ENCODE peak calls at places on chromosomes 5 and 9, in four cellular contexts. X, H, Y and N are unnamed samples.

GRCh38 chr5:91175708-91176107 is 207.4 kb downstream of the ARRDC3 start:
- DNase-seq in H (no peak), Y (no peak), X (no peak), N (no peak)

GRCh38 chr5:35183243-35183955 is 46.9 kb downstream of the PRLR start:
- DNase-seq in X (peak; percentile 27), Y (peak; percentile 43), H (peak; percentile 34), N (peak; percentile 65)

GRCh38 chr5:176540956-176541337 is 3.7 kb upstream of the RNF44 start:
- DNase-seq in H (no peak), Y (no peak), X (no peak), N (no peak)

GRCh38 chr5:154479160-154479943 is 1.3 kb upstream of the HAND1 start:
- DNase-seq in Y (no peak), X (no peak), H (no peak), N (no peak)

GRCh38 chr5:111364992-111365391 is 140.8 kb downstream of the CAMK4 start:
- DNase-seq in H (no peak), X (no peak), Y (no peak), N (no peak)

GRCh38 chr5:73591698-73592501 is 26.4 kb downstream of the UTP15 start:
- DNase-seq in X (no peak), H (no peak), Y (peak; percentile 62), N (no peak)

GRCh38 chr5:162672030-162672429 is 604.5 kb downstream of the GABRG2 start:
- DNase-seq in X (no peak), Y (no peak), H (no peak), N (no peak)

GRCh38 chr9:89178162-89179120 is at the start of gene SHC3:
- DNase-seq in H (no peak), Y (no peak), X (no peak), N (no peak)

GRCh38 chr9:133612816-133613215 is 3.6 kb upstream of the FAM163B start:
- DNase-seq in X (no peak), Y (no peak), H (no peak), N (no peak)

GRCh38 chr9:127090341-127090985 is 32.0 kb downstream of the ANGPTL2 start:
- DNase-seq in H (no peak), X (no peak), Y (no peak), N (no peak)

GRCh38 chr5:106956901-106957300 is 713.8 kb downstream of the EFNA5 start:
- DNase-seq in H (no peak), X (no peak), Y (no peak), N (no peak)

GRCh38 chr9:127968717-127969383 is 11.9 kb downstream of the EEIG1 start:
- DNase-seq in Y (peak; percentile 75), H (no peak), X (no peak), N (no peak)

GRCh38 chr5:135151256-135151655 is 117.2 kb upstream of the PITX1 start:
- DNase-seq in Y (no peak), H (no peak), X (no peak), N (no peak)
- TF ChIP-seq CHD4 in Y (no peak), H (no peak), X (no peak), N (no peak)

DNA sequence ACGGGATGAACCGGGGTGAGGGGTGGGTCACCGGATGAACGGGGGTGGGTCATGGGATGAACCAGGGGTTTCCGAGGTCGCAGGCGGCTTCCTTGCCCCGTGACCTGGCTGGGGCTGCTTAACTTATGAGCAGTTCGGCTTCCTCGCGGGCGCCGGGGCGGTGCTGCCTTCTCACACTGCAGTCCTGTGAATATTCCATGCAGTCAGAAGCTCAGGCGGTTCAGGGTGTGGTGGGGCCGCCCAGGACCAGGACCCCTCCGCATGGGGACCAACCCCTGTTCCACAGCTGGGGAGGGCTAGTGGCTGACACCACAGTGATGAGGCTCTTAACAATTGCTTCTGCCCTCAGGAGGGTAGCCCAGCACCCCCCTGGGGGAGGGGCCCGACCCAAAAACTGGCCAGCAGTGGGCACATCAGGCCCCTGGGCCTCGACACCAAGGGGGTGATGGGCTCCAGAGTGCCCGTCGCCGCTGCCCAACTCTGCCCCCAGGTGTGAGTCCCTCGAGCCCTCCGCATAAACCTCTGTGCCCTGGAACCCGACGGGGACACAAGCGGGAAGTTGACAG is 30.9 kb upstream of the SLC9A3 start:
- DNase-seq in H (no peak), Y (peak; percentile 39), X (no peak), N (no peak)
- TF ChIP-seq CHD4 in H (no peak), Y (no peak), X (no peak), N (no peak)

DNA sequence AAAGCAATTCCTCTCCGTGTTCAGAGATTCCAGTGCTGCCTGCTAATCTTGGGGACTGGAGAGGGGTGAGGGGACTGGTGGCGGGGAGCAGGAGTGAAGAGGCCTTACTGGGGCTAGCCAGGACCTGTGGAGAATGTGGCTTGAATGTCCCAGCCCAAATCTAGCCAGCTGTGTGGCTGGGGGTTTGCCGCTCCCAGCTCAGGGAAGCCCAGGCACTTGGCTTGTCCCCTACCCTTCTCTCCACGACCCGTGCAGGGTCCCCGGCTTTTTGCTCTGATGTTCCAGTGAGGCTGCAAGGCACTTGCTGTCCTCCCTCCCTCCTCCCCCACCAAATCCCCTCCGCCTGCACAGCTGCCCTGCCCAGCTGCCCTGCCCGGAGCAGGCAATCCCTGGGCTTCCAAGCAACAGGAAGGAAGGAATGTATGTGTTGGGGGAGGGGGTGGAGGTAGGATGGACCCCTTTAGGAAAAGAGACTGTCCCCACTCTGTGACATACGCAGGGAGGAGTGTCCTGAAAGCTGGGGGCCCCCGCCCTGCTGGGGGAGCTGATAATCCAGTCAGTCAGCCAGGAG is 2.6 kb downstream of the N4BP3 start:
- DNase-seq in X (no peak), H (no peak), Y (no peak), N (no peak)
- TF ChIP-seq CHD4 in X (no peak), H (no peak), Y (no peak), N (no peak)

DNA sequence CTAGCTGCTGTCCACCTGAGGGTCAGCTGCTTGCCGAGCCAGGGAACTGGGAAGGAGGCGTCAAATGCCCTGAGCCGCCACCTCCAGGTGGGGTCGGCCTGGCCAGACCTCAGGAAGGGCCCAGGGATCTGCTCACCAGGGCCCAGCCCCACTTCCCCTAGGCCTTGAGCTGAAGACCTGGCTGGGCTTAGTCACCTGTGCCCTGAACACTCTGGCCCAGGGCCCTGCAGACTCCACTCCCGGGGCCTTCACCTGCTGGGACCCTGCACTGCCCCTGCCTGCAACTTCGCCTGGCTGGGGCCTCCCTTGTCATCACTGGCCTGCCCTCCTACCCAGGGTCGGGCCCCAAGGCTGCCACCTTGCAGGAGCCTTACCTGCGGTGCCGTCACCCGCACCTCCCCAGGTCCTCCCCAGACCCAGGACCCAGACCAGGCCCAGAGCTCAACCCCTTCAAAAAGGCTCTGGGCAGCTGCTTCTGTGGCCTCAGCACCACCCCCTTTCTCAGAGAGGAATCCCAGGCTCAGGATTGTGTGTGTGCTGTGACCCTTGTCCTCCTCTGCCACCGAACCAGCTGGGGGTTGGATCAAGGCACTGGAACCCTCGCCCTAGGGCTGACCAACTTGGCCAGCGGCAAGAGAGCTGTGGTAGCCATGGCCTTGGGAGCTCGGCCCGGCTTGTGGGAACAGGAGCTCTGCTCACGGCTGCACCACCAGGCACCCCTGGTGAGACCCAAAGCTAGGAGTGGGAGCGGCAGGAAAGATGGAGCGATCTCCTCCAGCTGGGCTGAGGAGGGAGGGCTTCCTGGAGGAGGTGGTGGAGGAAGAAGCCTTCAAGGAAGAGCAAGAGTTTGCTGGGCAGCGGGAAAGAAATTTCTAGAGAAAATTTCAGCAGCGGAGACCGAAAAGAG is 1.2 kb upstream of the NELFB start:
- DNase-seq in H (no peak), X (no peak), Y (no peak), N (no peak)
- TF ChIP-seq CHD4 in H (no peak), X (no peak), Y (no peak), N (no peak)

DNA sequence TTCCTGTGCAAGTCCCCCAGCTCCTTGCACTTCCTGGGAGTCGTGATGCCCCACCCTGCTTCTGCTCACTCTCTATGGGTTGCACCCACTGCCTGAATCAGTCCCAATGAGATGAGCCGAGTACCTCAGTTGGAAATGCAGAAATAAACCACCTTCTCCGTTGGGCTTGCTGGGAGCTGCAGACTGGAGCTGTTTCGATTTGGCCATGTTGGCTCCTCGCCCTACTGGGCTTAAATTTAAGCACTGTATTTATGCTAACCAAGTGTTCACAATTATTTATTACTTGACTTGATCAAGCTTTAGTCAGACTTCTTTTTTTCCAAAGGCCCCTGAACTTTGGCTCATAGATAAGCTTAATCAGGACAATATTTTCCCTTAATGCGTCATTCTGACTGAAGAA is 1072.4 kb upstream of the CDH9 start:
- DNase-seq in X (no peak), Y (no peak), H (no peak), N (no peak)
- TF ChIP-seq CHD4 in X (no peak), Y (no peak), H (no peak), N (no peak)

DNA sequence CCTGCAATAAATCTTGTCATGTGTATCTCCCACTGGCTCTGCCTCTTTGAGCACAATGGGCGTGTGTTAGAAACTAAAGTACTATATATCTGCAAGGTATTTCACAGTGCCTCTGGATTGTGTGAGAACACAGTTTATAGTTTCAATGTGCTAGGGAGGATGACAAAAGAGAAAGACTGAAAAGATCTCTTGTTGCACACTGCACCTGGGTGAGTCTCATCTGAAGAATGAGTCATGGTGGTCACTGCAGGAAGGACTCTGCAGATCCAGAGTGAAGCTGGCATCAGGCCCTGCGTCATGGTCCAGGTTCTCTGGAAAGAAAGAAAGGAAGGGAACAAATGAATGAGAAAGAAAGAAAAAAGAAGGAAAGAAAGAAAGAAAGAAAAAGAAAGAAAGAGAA is 20.7 kb upstream of the CTSV start:
- DNase-seq in H (no peak), Y (no peak), X (no peak), N (no peak)
- TF ChIP-seq CHD4 in H (no peak), Y (no peak), X (no peak), N (no peak)

GRCh38 chr5:150605546-150605945 is 34.9 kb upstream of the SYNPO start:
- DNase-seq in X (no peak), Y (peak; percentile 19), H (no peak), N (peak; percentile 33)
- TF ChIP-seq CHD4 in X (no peak), Y (no peak), H (no peak), N (no peak)

GRCh38 chr5:178331491-178331981 is 98.9 kb upstream of the PHYKPL start:
- DNase-seq in H (no peak), X (no peak), Y (no peak), N (no peak)
- TF ChIP-seq CHD4 in H (no peak), X (no peak), Y (no peak), N (no peak)

GRCh38 chr9:37056521-37056920 is 22.5 kb upstream of the PAX5 start:
- DNase-seq in X (no peak), H (no peak), Y (no peak), N (no peak)

GRCh38 chr9:37056086-37056485 is 22.0 kb upstream of the PAX5 start:
- DNase-seq in X (no peak), H (no peak), Y (no peak), N (no peak)

GRCh38 chr9:37054513-37054776 is 20.4 kb upstream of the PAX5 start:
- DNase-seq in H (no peak), X (no peak), Y (no peak), N (no peak)

DNA sequence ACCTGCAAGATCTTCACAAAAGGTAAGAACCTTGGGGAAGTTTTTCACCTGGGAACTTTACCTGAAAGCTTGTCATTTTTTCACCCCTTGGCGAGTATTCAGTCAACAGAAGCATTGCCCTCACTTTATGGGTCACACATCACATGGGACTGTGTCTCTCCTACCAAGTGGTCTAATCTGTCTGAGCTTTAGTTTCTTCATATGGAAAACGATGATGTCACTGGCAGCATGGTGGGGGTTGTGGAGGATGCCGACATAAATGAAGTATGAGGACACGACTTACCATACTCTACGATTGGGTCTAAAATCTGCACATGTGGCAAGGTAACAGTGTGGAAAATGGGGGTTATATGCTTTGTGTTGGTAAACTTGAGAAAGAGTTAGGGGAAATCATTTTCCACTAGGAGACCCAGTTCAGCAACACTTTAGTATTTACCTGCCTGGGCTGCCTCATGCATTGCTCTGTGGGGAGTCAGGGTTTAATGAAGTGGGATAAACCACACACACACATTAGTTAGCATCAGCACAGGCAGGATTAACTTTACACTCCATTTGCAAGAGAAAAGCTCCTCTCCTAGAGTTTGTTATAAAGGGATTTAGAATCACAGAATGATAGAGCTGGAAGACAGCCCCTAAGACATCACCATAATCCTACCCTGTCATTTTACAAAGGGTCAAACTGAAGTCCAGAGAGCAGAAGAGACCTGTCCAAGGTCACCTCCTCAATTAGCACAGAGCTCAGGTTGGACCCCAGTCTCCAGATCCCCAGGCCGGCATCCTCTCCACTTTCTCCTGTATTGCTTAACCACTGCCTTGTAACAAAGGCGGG is 19.8 kb upstream of the PAX5 start:
- DNase-seq in H (no peak), Y (no peak), X (no peak), N (no peak)
- TF ChIP-seq CHD4 in H (no peak), Y (no peak), X (no peak), N (no peak)